ENCODE peak calls at places on chromosome 3, in four cellular contexts. U is IMR-90, Z is SJSA1, X is lower lobe of right lung. O is an unnamed sample. For H3K4me1, the result is how much of the 10 kb centered on the place peaks cover.

GRCh38 chr3:55482496-55483195 is 4.5 kb downstream of the WNT5A start:
- DNase-seq in U (peak), Z (no peak), X (no peak), O (no peak)

GRCh38 chr3:140899363-140899762 is 42.3 kb upstream of the SLC25A36 start:
- DNase-seq in U (no peak), Z (no peak), X (no peak), O (no peak)

GRCh38 chr3:137325934-137326333 is 368.2 kb downstream of the IL20RB start:
- DNase-seq in U (no peak), Z (no peak), X (no peak), O (no peak)

GRCh38 chr3:183591881-183592521 is 36.5 kb upstream of the KLHL6 start:
- DNase-seq in U (no peak), Z (no peak), X (no peak), O (no peak)

GRCh38 chr3:22308866-22309265 is 557.9 kb upstream of the ZNF385D start:
- DNase-seq in U (no peak), Z (no peak), X (no peak), O (no peak)

GRCh38 chr3:183341545-183342288 is 86.7 kb downstream of the MCF2L2 start:
- DNase-seq in U (no peak), Z (no peak), X (no peak), O (no peak)

GRCh38 chr3:147392083-147392916 is 14.0 kb downstream of the ZIC4 start:
- DNase-seq in U (no peak), Z (peak), X (no peak), O (no peak)

GRCh38 chr3:172687501-172687900 is 23.4 kb downstream of the NCEH1 start:
- DNase-seq in U (no peak), Z (no peak), X (no peak), O (no peak)

GRCh38 chr3:30689202-30689641 is 82.8 kb downstream of the TGFBR2 start:
- DNase-seq in U (peak), Z (peak), X (no peak), O (no peak)

GRCh38 chr3:77835916-77836315 is 796.0 kb downstream of the ROBO2 start:
- DNase-seq in U (peak), Z (no peak), X (no peak), O (no peak)

GRCh38 chr3:132347095-132347494 is 29.9 kb downstream of the ACP3 start:
- DNase-seq in U (no peak), Z (peak), X (no peak), O (no peak)

DNA sequence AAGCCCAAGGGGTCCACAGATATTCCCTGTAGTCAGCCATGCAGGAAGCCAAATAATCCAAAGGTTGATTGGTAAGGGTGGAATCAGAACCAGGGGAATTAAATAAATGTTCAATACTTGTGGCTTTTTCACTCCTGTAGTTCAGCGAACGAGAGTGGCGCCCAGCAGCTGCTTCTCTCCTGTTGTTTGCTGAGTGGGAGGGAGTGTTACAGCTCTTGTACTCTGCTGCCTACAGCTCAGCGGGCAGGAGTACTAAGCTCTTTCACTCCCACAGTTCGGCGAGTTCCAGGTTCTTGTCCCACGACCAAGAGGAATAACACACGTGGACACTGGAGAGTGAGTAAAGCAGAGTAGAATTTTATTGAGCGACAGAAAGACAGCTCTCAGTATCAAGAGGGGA is 105.9 kb downstream of the MOBP start:
- DNase-seq in U (no peak), Z (no peak), X (no peak), O (no peak)
- H3K4me1 ChIP-seq in U (under half), Z (under half), X (under half), O (under half)

GRCh38 chr3:46947545-46947899 is 29.0 kb downstream of the CCDC12 start:
- DNase-seq in U (no peak), Z (no peak), X (no peak), O (no peak)

GRCh38 chr3:46946856-46947544 is 29.5 kb downstream of the CCDC12 start:
- DNase-seq in U (peak), Z (no peak), X (peak), O (no peak)

GRCh38 chr3:46948830-46949671 is 27.5 kb downstream of the CCDC12 start:
- DNase-seq in U (no peak), Z (no peak), X (peak), O (no peak)

GRCh38 chr3:46946416-46946815 is 30.1 kb downstream of the CCDC12 start:
- DNase-seq in U (no peak), Z (no peak), X (peak), O (no peak)

DNA sequence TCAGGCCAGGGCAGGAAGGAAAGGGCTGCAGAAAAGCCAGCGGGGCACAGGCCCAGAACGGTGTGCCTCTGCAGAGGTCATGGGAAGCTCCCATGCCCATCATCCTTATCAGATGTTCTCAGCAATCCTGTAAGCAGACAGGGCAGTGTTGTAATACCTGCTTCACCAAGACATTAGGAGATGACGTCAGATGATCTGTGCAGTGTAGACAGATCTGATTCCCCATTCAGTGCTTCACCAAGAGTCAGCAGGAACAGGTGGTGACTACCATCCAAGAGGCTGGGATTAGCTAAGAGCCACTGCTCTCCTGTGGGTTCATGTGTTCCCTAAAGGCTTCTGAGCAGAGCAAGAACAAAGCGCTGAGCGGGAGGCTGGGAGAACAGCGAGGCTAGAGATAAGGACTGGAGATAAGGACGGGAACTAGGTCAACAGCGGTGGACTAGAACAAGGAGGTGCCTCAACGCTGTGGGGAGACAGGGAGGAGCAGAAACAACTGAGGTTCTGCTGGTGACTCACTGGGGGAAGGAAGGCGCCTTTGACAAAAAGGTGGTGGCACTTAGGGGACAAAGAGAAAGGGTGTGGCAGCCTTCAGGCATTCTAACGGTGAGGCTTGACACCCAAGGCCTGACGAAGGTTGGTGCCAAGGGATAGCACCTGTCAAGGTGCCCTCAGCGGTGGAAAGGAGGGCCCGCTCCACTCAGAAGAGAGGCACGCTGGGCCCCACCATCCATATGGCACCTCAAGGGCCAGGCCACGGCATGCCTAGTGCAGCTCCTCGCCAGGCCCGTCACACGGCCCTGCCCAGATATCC is 28.4 kb downstream of the CCDC12 start:
- DNase-seq in U (peak), Z (no peak), X (peak), O (no peak)
- H3K4me1 ChIP-seq in U (under half), Z (under half), X (half or more), O (half or more)

GRCh38 chr3:48934333-48934991 is 15.8 kb downstream of the ARIH2 start:
- DNase-seq in U (no peak), Z (no peak), X (no peak), O (no peak)

GRCh38 chr3:48928679-48929078 is 10.0 kb downstream of the ARIH2 start:
- DNase-seq in U (peak), Z (no peak), X (no peak), O (no peak)

GRCh38 chr3:48930590-48930989 is 11.9 kb downstream of the ARIH2 start:
- DNase-seq in U (no peak), Z (no peak), X (no peak), O (no peak)

GRCh38 chr3:48929358-48930035 is 10.9 kb downstream of the ARIH2 start:
- DNase-seq in U (peak), Z (no peak), X (no peak), O (no peak)

DNA sequence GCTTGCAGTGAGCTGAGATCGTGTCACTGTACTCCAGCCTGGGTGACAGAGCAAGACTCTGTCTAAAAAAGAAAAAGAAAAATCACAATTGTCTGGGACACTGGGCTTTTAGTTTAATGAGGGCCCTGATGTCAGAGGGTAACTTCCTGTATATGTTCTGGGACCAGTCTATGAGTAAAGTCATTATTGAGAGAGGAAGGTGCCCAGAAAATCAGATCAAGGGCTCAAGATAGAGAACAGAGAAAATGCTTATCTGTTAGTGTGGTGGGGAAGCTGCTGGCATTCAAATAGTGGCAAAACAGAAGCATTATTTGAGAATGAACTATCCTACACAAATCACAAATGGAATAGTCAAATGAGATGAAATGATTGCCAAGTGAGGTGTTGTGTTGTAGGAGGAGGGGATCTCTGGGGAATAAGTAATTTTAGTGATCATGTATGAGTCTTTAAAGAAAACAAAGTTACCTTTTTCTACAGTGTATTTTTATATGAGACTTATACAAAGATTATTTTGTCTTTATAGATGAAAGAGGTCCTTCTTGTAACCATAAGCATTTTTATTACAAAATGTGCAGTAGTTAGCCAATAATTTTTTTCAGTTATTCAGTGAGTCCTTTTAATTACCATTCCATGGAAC is 13.4 kb downstream of the ARIH2 start:
- DNase-seq in U (no peak), Z (no peak), X (no peak), O (no peak)
- H3K4me1 ChIP-seq in U (under half), Z (under half), X (half or more), O (under half)

DNA sequence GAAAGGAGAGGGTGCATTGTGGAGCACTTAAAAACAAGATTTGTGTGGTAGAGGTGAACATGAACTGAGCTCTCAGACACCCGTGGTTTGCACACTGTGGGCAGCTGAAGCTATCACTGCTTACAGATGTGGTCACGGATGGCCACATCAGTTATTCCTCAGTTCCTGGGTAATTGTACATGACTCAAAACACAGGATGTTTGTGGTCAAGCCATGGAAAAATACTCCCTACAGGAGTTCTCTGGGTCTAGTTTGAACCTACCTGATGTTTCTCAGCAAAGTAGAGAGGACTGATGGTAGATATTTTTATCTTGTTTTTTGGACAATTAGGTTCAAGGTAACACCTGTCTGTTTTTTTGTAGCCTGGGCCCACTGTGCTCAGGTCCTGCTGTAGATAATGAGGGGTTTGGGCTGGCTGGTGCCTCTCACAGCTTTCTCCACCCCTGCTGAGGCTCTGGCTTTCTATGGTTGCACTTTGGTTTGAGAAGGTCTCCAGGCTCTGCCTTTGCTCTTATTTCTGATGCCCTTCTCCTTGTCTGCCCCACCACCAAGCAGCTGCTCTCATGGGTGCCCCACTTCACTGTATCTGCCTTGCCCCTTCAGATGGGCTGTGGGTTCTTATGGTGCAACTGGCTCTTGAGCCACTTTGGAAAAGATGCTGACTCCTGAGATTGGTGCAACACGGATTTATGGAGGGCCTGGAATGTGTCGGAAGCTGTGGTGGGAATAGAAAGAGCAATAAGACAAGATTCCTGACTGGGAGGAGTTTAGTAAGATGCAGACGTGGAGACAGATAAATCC is 40.1 kb downstream of the CDCP1 start:
- DNase-seq in U (peak), Z (peak), X (no peak), O (no peak)
- H3K4me1 ChIP-seq in U (under half), Z (under half), X (under half), O (under half)

DNA sequence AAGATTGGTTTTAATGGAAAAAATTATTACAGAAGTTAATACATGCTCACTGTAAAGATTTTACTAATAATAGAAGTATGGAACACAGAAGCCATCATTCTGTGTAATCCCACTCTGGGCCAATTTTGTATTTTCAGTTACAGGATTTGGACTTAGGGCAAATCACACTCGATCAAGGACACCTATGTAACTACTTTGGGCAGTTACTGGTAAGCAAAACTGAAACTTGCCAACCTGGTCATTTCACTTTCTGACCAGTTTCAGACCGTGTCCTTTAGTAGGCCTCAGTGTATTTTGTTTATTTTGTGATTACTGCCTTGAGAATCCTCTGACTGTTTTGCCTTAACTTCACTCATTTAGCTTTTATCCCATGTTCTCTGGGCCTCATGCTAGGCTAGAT is 10.6 kb upstream of the SCAANT1 start:
- DNase-seq in U (no peak), Z (no peak), X (no peak), O (no peak)
- H3K4me1 ChIP-seq in U (under half), Z (under half), X (under half), O (under half)

GRCh38 chr3:27594096-27594690 is 110.0 kb upstream of the SLC4A7 start:
- DNase-seq in U (peak), Z (no peak), X (no peak), O (no peak)

GRCh38 chr3:27591321-27591711 is 107.1 kb upstream of the SLC4A7 start:
- DNase-seq in U (peak), Z (no peak), X (no peak), O (no peak)

GRCh38 chr3:27591811-27592210 is 107.6 kb upstream of the SLC4A7 start:
- DNase-seq in U (no peak), Z (no peak), X (no peak), O (no peak)

GRCh38 chr3:27590437-27591320 is 106.5 kb upstream of the SLC4A7 start:
- DNase-seq in U (peak), Z (peak), X (no peak), O (no peak)

DNA sequence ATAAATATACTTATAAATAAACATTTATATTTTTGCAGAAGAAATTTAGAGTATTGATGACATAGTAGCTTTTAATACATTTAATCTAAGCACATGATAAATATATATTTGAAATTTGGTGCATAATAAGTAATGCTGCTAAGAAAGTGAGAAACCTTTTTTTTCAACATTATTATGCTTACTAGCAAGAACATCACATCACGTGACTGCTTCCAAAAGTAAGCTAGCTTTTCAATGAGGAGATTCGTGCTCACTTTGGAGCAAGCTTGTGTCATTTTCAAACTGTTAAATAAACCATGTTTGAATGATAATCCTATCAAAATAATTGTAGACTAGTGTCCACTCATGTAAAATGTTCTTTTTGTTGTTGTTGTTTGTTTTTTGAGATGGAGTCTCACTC is 109.0 kb upstream of the SLC4A7 start:
- DNase-seq in U (no peak), Z (no peak), X (no peak), O (no peak)
- H3K4me1 ChIP-seq in U (under half), Z (under half), X (under half), O (half or more)

DNA sequence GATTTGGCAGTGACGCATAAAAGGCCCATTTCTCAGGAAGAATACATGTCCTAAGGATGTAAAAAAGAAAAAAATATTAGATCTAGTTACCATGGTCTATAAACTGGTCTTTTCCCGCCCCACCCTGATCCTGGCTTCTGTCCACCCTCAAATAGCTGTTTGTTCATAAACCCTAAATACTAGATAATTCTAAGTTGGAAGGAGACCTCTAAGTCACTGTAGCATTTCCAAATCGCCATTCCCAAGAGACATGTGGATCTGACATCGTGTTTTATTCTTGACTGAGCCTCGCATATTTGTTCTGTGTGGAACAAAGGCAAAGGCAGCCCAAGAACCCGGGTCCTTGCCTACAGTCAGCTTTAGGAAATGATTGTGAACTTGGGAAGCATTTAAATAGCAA is 49.0 kb downstream of the LMCD1 start:
- DNase-seq in U (no peak), Z (no peak), X (no peak), O (no peak)
- H3K4me1 ChIP-seq in U (under half), Z (under half), X (under half), O (under half)

GRCh38 chr3:112090899-112091586 is 4.9 kb downstream of the C3orf52 start:
- DNase-seq in U (no peak), Z (no peak), X (no peak), O (no peak)
- H3K4me1 ChIP-seq in U (under half), Z (under half), X (under half), O (under half)